ENCODE peak calls at places on chromosome 7, in six cellular contexts. One of them, this sample, is unnamed.

GRCh38 chr7:30524545-30524944 is 19.9 kb upstream of the GGCT start:
- DNase-seq in heart left ventricle: no peak
- DNase-seq in OCI-LY7: no peak
- DNase-seq in colonic mucosa: no peak
- DNase-seq in AG09309: no peak
- DNase-seq in transverse colon: no peak
- DNase-seq in this sample: no peak

GRCh38 chr7:27110163-27110976 is 7.9 kb upstream of the HOXA2 start:
- DNase-seq in colonic mucosa: peak; percentile 86
- DNase-seq in transverse colon: peak; percentile 78
- DNase-seq in AG09309: no peak
- DNase-seq in OCI-LY7: no peak
- DNase-seq in heart left ventricle: no peak
- DNase-seq in this sample: no peak

GRCh38 chr7:159115601-159116501 is 28.8 kb downstream of the VIPR2 start:
- DNase-seq in OCI-LY7: no peak
- DNase-seq in heart left ventricle: no peak
- DNase-seq in transverse colon: no peak
- DNase-seq in AG09309: no peak
- DNase-seq in colonic mucosa: no peak
- DNase-seq in this sample: no peak

GRCh38 chr7:34260282-34260681 is 354.9 kb downstream of the BMPER start:
- DNase-seq in transverse colon: no peak
- DNase-seq in OCI-LY7: no peak
- DNase-seq in colonic mucosa: no peak
- DNase-seq in AG09309: peak; percentile 93
- DNase-seq in heart left ventricle: no peak
- DNase-seq in this sample: peak; percentile 71

GRCh38 chr7:151895695-151896485 is 19.0 kb upstream of the PRKAG2 start:
- DNase-seq in AG09309: no peak
- DNase-seq in heart left ventricle: no peak
- DNase-seq in colonic mucosa: peak; percentile 45
- DNase-seq in OCI-LY7: no peak
- DNase-seq in transverse colon: no peak
- DNase-seq in this sample: no peak

GRCh38 chr7:10429516-10429915 is 544.2 kb upstream of the PHF14 start:
- DNase-seq in transverse colon: no peak
- DNase-seq in heart left ventricle: no peak
- DNase-seq in colonic mucosa: no peak
- DNase-seq in OCI-LY7: no peak
- DNase-seq in AG09309: no peak
- DNase-seq in this sample: no peak

GRCh38 chr7:139566736-139567646 is 43.5 kb downstream of the CLEC2L start:
- DNase-seq in transverse colon: no peak
- DNase-seq in OCI-LY7: no peak
- DNase-seq in AG09309: no peak
- DNase-seq in colonic mucosa: no peak
- DNase-seq in heart left ventricle: no peak
- DNase-seq in this sample: no peak

GRCh38 chr7:23597908-23598224 is 684 bp downstream of the CCDC126 start:
- DNase-seq in colonic mucosa: peak; percentile 32
- DNase-seq in transverse colon: no peak
- DNase-seq in AG09309: no peak
- DNase-seq in heart left ventricle: no peak
- DNase-seq in OCI-LY7: peak; percentile 40
- DNase-seq in this sample: no peak

GRCh38 chr7:7181519-7182155 is 707 bp upstream of the C1GALT1 start:
- DNase-seq in heart left ventricle: peak; percentile 26
- DNase-seq in AG09309: no peak
- DNase-seq in transverse colon: peak; percentile 64
- DNase-seq in OCI-LY7: peak; percentile 85
- DNase-seq in colonic mucosa: peak; percentile 67
- DNase-seq in this sample: no peak

GRCh38 chr7:27411145-27411544 is 168.5 kb downstream of the EVX1 start:
- DNase-seq in heart left ventricle: no peak
- DNase-seq in colonic mucosa: no peak
- DNase-seq in AG09309: no peak
- DNase-seq in transverse colon: no peak
- DNase-seq in OCI-LY7: no peak
- DNase-seq in this sample: no peak

GRCh38 chr7:537911-538634 is 18.4 kb upstream of the PDGFA start:
- DNase-seq in transverse colon: peak; percentile 93
- DNase-seq in OCI-LY7: no peak
- DNase-seq in heart left ventricle: peak; percentile 89
- DNase-seq in colonic mucosa: peak; percentile 96
- DNase-seq in AG09309: peak; percentile 64
- DNase-seq in this sample: peak; percentile 70

GRCh38 chr7:154774303-154774702 is 228.6 kb downstream of the PAXIP1 start:
- DNase-seq in colonic mucosa: no peak
- DNase-seq in transverse colon: no peak
- DNase-seq in heart left ventricle: no peak
- DNase-seq in OCI-LY7: no peak
- DNase-seq in AG09309: no peak
- DNase-seq in this sample: no peak

GRCh38 chr7:116505823-116506222 is 6.3 kb downstream of the CAV2 start:
- DNase-seq in heart left ventricle: no peak
- DNase-seq in AG09309: no peak
- DNase-seq in transverse colon: no peak
- DNase-seq in colonic mucosa: no peak
- DNase-seq in OCI-LY7: no peak
- DNase-seq in this sample: no peak

DNA sequence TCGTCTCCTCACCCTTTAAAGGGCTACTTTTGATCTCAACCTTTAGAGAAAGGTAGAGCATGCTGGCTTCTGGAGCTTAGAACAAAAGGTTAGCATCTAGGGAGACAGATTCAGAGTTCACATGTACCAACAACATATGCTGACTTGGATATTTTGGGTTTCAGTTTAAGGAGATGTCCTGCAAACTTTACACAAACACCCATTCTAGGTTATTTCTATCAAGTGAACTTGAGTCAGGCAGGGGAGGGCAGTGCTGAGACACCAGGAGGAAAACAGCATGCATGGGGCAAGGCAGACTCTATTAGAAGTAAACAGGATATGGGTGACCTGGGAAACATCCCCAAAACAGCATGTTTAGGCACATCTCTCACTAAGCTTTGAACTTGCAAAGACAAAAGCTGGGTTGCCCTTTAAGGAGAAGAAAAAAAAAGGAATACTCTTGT is 43.8 kb downstream of the ARL4A start:
- DNase-seq in heart left ventricle: no peak
- DNase-seq in transverse colon: no peak
- DNase-seq in AG09309: no peak
- DNase-seq in OCI-LY7: no peak
- DNase-seq in colonic mucosa: no peak
- DNase-seq in this sample: peak; percentile 38
- TF ChIP-seq CTCF in heart left ventricle: no peak
- TF ChIP-seq CTCF in transverse colon: no peak
- TF ChIP-seq CTCF in AG09309: peak; percentile 13
- TF ChIP-seq CTCF in OCI-LY7: no peak
- TF ChIP-seq CTCF in colonic mucosa: no peak
- TF ChIP-seq CTCF in this sample: no peak

GRCh38 chr7:33039905-33040292 is 22.7 kb downstream of the NT5C3A start:
- DNase-seq in transverse colon: no peak
- DNase-seq in OCI-LY7: no peak
- DNase-seq in AG09309: no peak
- DNase-seq in colonic mucosa: no peak
- DNase-seq in heart left ventricle: peak; percentile 20
- DNase-seq in this sample: no peak
- H3K4me3 ChIP-seq in transverse colon: peak overlapping the region; percentile 9
- H3K4me3 ChIP-seq in OCI-LY7: peak overlapping the region; percentile 69
- H3K4me3 ChIP-seq in AG09309: peak overlapping the region; percentile 25
- H3K4me3 ChIP-seq in colonic mucosa: peak overlapping the region; percentile 27
- H3K4me3 ChIP-seq in heart left ventricle: peak overlapping the region; percentile 56
- H3K4me3 ChIP-seq in this sample: peak overlapping the region; percentile 25

GRCh38 chr7:124662372-124662771 is 103.2 kb downstream of the GPR37 start:
- DNase-seq in colonic mucosa: no peak
- DNase-seq in transverse colon: no peak
- DNase-seq in heart left ventricle: no peak
- DNase-seq in AG09309: no peak
- DNase-seq in OCI-LY7: no peak
- DNase-seq in this sample: no peak

GRCh38 chr7:124667754-124668153 is 97.8 kb downstream of the GPR37 start:
- DNase-seq in OCI-LY7: no peak
- DNase-seq in heart left ventricle: no peak
- DNase-seq in colonic mucosa: no peak
- DNase-seq in AG09309: no peak
- DNase-seq in transverse colon: no peak
- DNase-seq in this sample: no peak

GRCh38 chr7:124667312-124667711 is 98.3 kb downstream of the GPR37 start:
- DNase-seq in colonic mucosa: no peak
- DNase-seq in AG09309: no peak
- DNase-seq in heart left ventricle: no peak
- DNase-seq in OCI-LY7: no peak
- DNase-seq in transverse colon: no peak
- DNase-seq in this sample: no peak

DNA sequence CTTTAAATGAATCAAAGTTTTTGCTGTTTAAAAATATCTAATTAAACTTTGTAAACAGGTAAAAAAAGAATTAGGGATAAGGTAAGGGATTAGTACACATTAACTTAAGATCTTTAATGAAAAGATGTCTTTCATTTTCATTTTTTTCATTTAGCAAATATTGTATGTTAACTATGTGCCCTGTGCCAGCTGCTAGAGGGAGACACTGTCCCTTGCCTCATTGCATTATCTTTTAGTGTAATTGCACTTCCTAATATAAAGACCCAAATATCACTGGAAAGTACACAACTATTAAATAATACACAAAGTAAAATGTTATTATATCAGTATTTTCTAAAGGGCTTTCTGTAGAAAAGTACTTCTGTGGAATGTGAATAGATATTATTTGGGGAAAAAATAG is 102.7 kb downstream of the GPR37 start:
- DNase-seq in heart left ventricle: no peak
- DNase-seq in transverse colon: no peak
- DNase-seq in colonic mucosa: no peak
- DNase-seq in AG09309: no peak
- DNase-seq in OCI-LY7: no peak
- DNase-seq in this sample: no peak
- TF ChIP-seq CTCF in heart left ventricle: no peak
- TF ChIP-seq CTCF in transverse colon: no peak
- TF ChIP-seq CTCF in colonic mucosa: no peak
- TF ChIP-seq CTCF in AG09309: no peak
- TF ChIP-seq CTCF in OCI-LY7: no peak
- TF ChIP-seq CTCF in this sample: no peak

GRCh38 chr7:143382791-143383641 is 1.9 kb downstream of the ZYX start:
- DNase-seq in AG09309: no peak
- DNase-seq in transverse colon: no peak
- DNase-seq in heart left ventricle: no peak
- DNase-seq in colonic mucosa: no peak
- DNase-seq in OCI-LY7: no peak
- DNase-seq in this sample: no peak

GRCh38 chr7:143384148-143384547 is 3.0 kb downstream of the ZYX start:
- DNase-seq in colonic mucosa: no peak
- DNase-seq in transverse colon: no peak
- DNase-seq in heart left ventricle: no peak
- DNase-seq in AG09309: no peak
- DNase-seq in OCI-LY7: no peak
- DNase-seq in this sample: no peak

GRCh38 chr7:143382126-143382790 is 1.1 kb downstream of the ZYX start:
- DNase-seq in OCI-LY7: no peak
- DNase-seq in colonic mucosa: no peak
- DNase-seq in transverse colon: no peak
- DNase-seq in heart left ventricle: no peak
- DNase-seq in AG09309: no peak
- DNase-seq in this sample: no peak

GRCh38 chr7:143384741-143385631 is 3.8 kb downstream of the ZYX start:
- DNase-seq in heart left ventricle: peak; percentile 15
- DNase-seq in AG09309: no peak
- DNase-seq in transverse colon: no peak
- DNase-seq in OCI-LY7: no peak
- DNase-seq in colonic mucosa: no peak
- DNase-seq in this sample: no peak

DNA sequence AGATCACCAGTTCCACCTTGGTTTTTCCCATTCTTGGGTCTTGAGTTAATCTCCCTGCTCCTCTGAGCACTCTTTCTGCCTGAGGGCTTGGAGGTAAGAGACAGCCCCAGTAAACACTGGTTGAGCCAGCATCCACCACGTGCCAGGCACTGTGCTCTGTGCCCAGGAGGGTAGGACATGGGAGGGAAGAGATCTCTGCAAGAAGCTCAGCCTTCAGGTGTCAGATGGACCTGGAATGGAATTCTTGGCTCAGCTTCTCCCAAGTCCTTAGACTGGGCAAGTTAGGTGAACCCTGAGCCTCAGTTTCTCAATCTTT is 2.5 kb downstream of the ZYX start:
- DNase-seq in heart left ventricle: no peak
- DNase-seq in AG09309: no peak
- DNase-seq in colonic mucosa: no peak
- DNase-seq in OCI-LY7: no peak
- DNase-seq in transverse colon: no peak
- DNase-seq in this sample: no peak
- H3K4me3 ChIP-seq in heart left ventricle: peak overlapping the region; percentile 96
- H3K4me3 ChIP-seq in AG09309: peak overlapping the region; percentile 92
- H3K4me3 ChIP-seq in colonic mucosa: peak overlapping the region; percentile 89
- H3K4me3 ChIP-seq in OCI-LY7: no peak overlapping the region
- H3K4me3 ChIP-seq in transverse colon: no peak overlapping the region
- H3K4me3 ChIP-seq in this sample: peak overlapping the region; percentile 96

This sample was measured in HFF-Myc.